ENCODE peak calls at places on chromosomes 12 and 14, in four cellular contexts. One of them, this sample, is unnamed.
A peak's percentile ranks its signal among the peaks of the same experiment; 100 is the strongest.

GRCh38 chr12:87870061-87870460 is 159.1 kb downstream of the C12orf50 start:
- DNase-seq in Right ventricle myocardium superior: no peak
- DNase-seq in stimulated activated CD4-positive, alpha-beta T cell treated with anti-CD3 and anti-CD28 coated beads, Interleukin-2, amount 100 ng/mL, for 48 hours: no peak
- DNase-seq in heart left ventricle: no peak
- DNase-seq in this sample: no peak

GRCh38 chr12:21814327-21814726 is 39.8 kb upstream of the KCNJ8 start:
- DNase-seq in heart left ventricle: no peak
- DNase-seq in stimulated activated CD4-positive, alpha-beta T cell treated with anti-CD3 and anti-CD28 coated beads, Interleukin-2, amount 100 ng/mL, for 48 hours: no peak
- DNase-seq in Right ventricle myocardium superior: no peak
- DNase-seq in this sample: no peak

GRCh38 chr12:120775862-120776552 is 50.4 kb downstream of the ACADS start:
- DNase-seq in Right ventricle myocardium superior: no peak
- DNase-seq in heart left ventricle: no peak
- DNase-seq in stimulated activated CD4-positive, alpha-beta T cell treated with anti-CD3 and anti-CD28 coated beads, Interleukin-2, amount 100 ng/mL, for 48 hours: no peak
- DNase-seq in this sample: no peak

GRCh38 chr12:102833687-102834435 is 83.2 kb downstream of the PAH start:
- DNase-seq in stimulated activated CD4-positive, alpha-beta T cell treated with anti-CD3 and anti-CD28 coated beads, Interleukin-2, amount 100 ng/mL, for 48 hours: no peak
- DNase-seq in Right ventricle myocardium superior: no peak
- DNase-seq in heart left ventricle: no peak
- DNase-seq in this sample: peak; percentile 14

GRCh38 chr12:39287817-39288216 is 155.1 kb downstream of the KIF21A start:
- DNase-seq in Right ventricle myocardium superior: no peak
- DNase-seq in stimulated activated CD4-positive, alpha-beta T cell treated with anti-CD3 and anti-CD28 coated beads, Interleukin-2, amount 100 ng/mL, for 48 hours: no peak
- DNase-seq in heart left ventricle: no peak
- DNase-seq in this sample: no peak

GRCh38 chr12:20122274-20122673 is 246.1 kb upstream of the PDE3A start:
- DNase-seq in stimulated activated CD4-positive, alpha-beta T cell treated with anti-CD3 and anti-CD28 coated beads, Interleukin-2, amount 100 ng/mL, for 48 hours: no peak
- DNase-seq in Right ventricle myocardium superior: no peak
- DNase-seq in heart left ventricle: no peak
- DNase-seq in this sample: no peak

GRCh38 chr14:99574099-99574880 is 29.7 kb downstream of the CCDC85C start:
- DNase-seq in heart left ventricle: no peak
- DNase-seq in stimulated activated CD4-positive, alpha-beta T cell treated with anti-CD3 and anti-CD28 coated beads, Interleukin-2, amount 100 ng/mL, for 48 hours: no peak
- DNase-seq in Right ventricle myocardium superior: peak; percentile 63
- DNase-seq in this sample: peak; percentile 55

GRCh38 chr14:50013934-50014333 is 102.4 kb downstream of the VCPKMT start:
- DNase-seq in Right ventricle myocardium superior: no peak
- DNase-seq in stimulated activated CD4-positive, alpha-beta T cell treated with anti-CD3 and anti-CD28 coated beads, Interleukin-2, amount 100 ng/mL, for 48 hours: no peak
- DNase-seq in heart left ventricle: no peak
- DNase-seq in this sample: no peak

GRCh38 chr14:60349663-60350365 is 100.8 kb downstream of the PPM1A start:
- DNase-seq in Right ventricle myocardium superior: no peak
- DNase-seq in stimulated activated CD4-positive, alpha-beta T cell treated with anti-CD3 and anti-CD28 coated beads, Interleukin-2, amount 100 ng/mL, for 48 hours: no peak
- DNase-seq in heart left ventricle: no peak
- DNase-seq in this sample: peak; percentile 39

GRCh38 chr12:112261559-112261958 is 120.7 kb downstream of the HECTD4 start:
- DNase-seq in Right ventricle myocardium superior: no peak
- DNase-seq in heart left ventricle: no peak
- DNase-seq in stimulated activated CD4-positive, alpha-beta T cell treated with anti-CD3 and anti-CD28 coated beads, Interleukin-2, amount 100 ng/mL, for 48 hours: no peak
- DNase-seq in this sample: no peak

GRCh38 chr14:65303902-65304222 is 108.7 kb upstream of the FUT8 start:
- DNase-seq in Right ventricle myocardium superior: no peak
- DNase-seq in heart left ventricle: no peak
- DNase-seq in stimulated activated CD4-positive, alpha-beta T cell treated with anti-CD3 and anti-CD28 coated beads, Interleukin-2, amount 100 ng/mL, for 48 hours: no peak
- DNase-seq in this sample: no peak

GRCh38 chr12:14393736-14394135 is 28.3 kb downstream of the ATF7IP start:
- DNase-seq in Right ventricle myocardium superior: no peak
- DNase-seq in heart left ventricle: no peak
- DNase-seq in stimulated activated CD4-positive, alpha-beta T cell treated with anti-CD3 and anti-CD28 coated beads, Interleukin-2, amount 100 ng/mL, for 48 hours: no peak
- DNase-seq in this sample: no peak

GRCh38 chr14:100609941-100610391 is 22.7 kb upstream of the BEGAIN start:
- DNase-seq in Right ventricle myocardium superior: peak; percentile 28
- DNase-seq in stimulated activated CD4-positive, alpha-beta T cell treated with anti-CD3 and anti-CD28 coated beads, Interleukin-2, amount 100 ng/mL, for 48 hours: no peak
- DNase-seq in heart left ventricle: no peak
- DNase-seq in this sample: no peak

GRCh38 chr12:133120385-133121191 is 9.5 kb downstream of the ZNF891 start:
- DNase-seq in stimulated activated CD4-positive, alpha-beta T cell treated with anti-CD3 and anti-CD28 coated beads, Interleukin-2, amount 100 ng/mL, for 48 hours: no peak
- DNase-seq in Right ventricle myocardium superior: no peak
- DNase-seq in heart left ventricle: no peak
- DNase-seq in this sample: no peak